ENCODE peak calls at places on chromosomes 5 and 9, in eight cellular contexts. S is gastrocnemius medialis, V is uterus, B is NCI-H1436, P is astrocyte of the hippocampus, A is GM23248, H is mesenchymal stem cell, N is aorta. Q is an unnamed sample.

GRCh38 chr9:90894956-90895687 is 93.5 kb downstream of the SYK start:
- DNase-seq in V (no peak), H (peak), P (no peak), N (no peak), B (no peak), A (peak), S (no peak), Q (no peak)

GRCh38 chr9:113481176-113481805 is 17.8 kb downstream of the RGS3 start:
- DNase-seq in P (no peak), V (no peak), S (peak), H (no peak), B (no peak), A (no peak), N (no peak), Q (no peak)

GRCh38 chr5:134510970-134511795 is 14.3 kb upstream of the JADE2 start:
- DNase-seq in S (no peak), B (no peak), A (peak), P (peak), V (no peak), H (peak), N (peak), Q (peak)

GRCh38 chr9:134065720-134066419 is 2.0 kb downstream of the BRD3 start:
- DNase-seq in S (peak), A (peak), V (peak), P (peak), H (peak), B (no peak), N (peak), Q (peak)

GRCh38 chr9:132141364-132141947 is 20.4 kb upstream of the NTNG2 start:
- DNase-seq in B (peak), S (no peak), N (no peak), H (peak), P (peak), A (peak), V (no peak), Q (no peak)

GRCh38 chr9:136403538-136403914 is 3.6 kb upstream of the SNAPC4 start:
- DNase-seq in B (no peak), N (no peak), P (no peak), V (no peak), S (no peak), A (no peak), H (no peak), Q (no peak)

GRCh38 chr5:149887622-149888183 is 56.9 kb downstream of the PDE6A start:
- DNase-seq in P (peak), N (no peak), B (no peak), S (no peak), A (peak), H (peak), V (no peak), Q (no peak)

GRCh38 chr5:98564836-98565235 is 208.6 kb upstream of the RGMB start:
- DNase-seq in P (no peak), S (no peak), N (no peak), H (no peak), V (no peak), B (no peak), A (no peak), Q (no peak)

GRCh38 chr9:20650750-20651299 is 28.5 kb upstream of the MLLT3 start:
- DNase-seq in V (no peak), S (no peak), A (no peak), H (no peak), P (no peak), B (no peak), N (no peak), Q (no peak)

GRCh38 chr5:35089688-35090314 is 42.1 kb upstream of the AGXT2 start:
- DNase-seq in A (peak), S (peak), P (peak), V (peak), N (no peak), B (peak), H (peak), Q (peak)

GRCh38 chr5:3282841-3283240 is 312.8 kb upstream of the IRX1 start:
- DNase-seq in S (no peak), N (no peak), H (no peak), V (no peak), B (no peak), A (no peak), P (no peak), Q (no peak)

GRCh38 chr5:19917588-19917987 is 70.4 kb downstream of the CDH18 start:
- DNase-seq in A (no peak), P (no peak), B (no peak), N (no peak), S (no peak), H (no peak), V (no peak), Q (no peak)

GRCh38 chr9:108443278-108443633 is 412.5 kb downstream of the ACTL7B start:
- DNase-seq in A (peak), V (no peak), B (no peak), H (peak), P (no peak), N (no peak), S (no peak), Q (no peak)

GRCh38 chr9:130303613-130304055 is 38.1 kb downstream of the HMCN2 start:
- DNase-seq in S (no peak), H (no peak), B (no peak), V (no peak), P (no peak), N (peak), A (no peak), Q (no peak)

GRCh38 chr5:24042688-24043087 is 535.3 kb downstream of the PRDM9 start:
- DNase-seq in N (no peak), P (no peak), V (no peak), A (no peak), H (no peak), S (no peak), B (no peak), Q (no peak)

GRCh38 chr9:113879906-113880305 is 3.8 kb downstream of the ZNF618 start:
- DNase-seq in V (no peak), A (no peak), H (no peak), B (no peak), P (no peak), S (no peak), N (no peak), Q (no peak)

GRCh38 chr5:25255128-25255527 is 610.4 kb upstream of the CDH10 start:
- DNase-seq in P (no peak), A (no peak), B (peak), S (no peak), N (no peak), H (no peak), V (no peak), Q (no peak)

GRCh38 chr5:133838286-133838685 is 130.1 kb downstream of the C5orf15 start:
- DNase-seq in S (no peak), N (no peak), H (no peak), P (no peak), V (no peak), B (no peak), A (no peak), Q (no peak)

GRCh38 chr5:176846335-176847140 is 36.2 kb downstream of the UNC5A start:
- DNase-seq in A (peak), H (no peak), V (no peak), N (no peak), S (no peak), B (no peak), P (no peak), Q (no peak)

GRCh38 chr9:128552153-128552743 is at the start of gene SPTAN1:
- DNase-seq in S (peak), H (peak), B (peak), P (peak), N (peak), A (peak), V (peak), Q (peak)

GRCh38 chr5:119393746-119394145 is 37.9 kb downstream of the TNFAIP8 start:
- DNase-seq in H (peak), P (peak), N (no peak), A (peak), S (no peak), B (no peak), V (no peak), Q (no peak)

GRCh38 chr9:99253772-99254431 is 31.8 kb downstream of the SEC61B start:
- DNase-seq in S (peak), H (no peak), B (no peak), V (no peak), A (no peak), P (no peak), N (no peak), Q (no peak)

GRCh38 chr5:62312036-62312435 is 6.0 kb downstream of the KIF2A start:
- DNase-seq in H (peak), A (peak), V (no peak), B (no peak), N (no peak), S (no peak), P (no peak), Q (no peak)

GRCh38 chr9:121308765-121309164 is 40.8 kb downstream of the GSN start:
- DNase-seq in P (no peak), N (no peak), B (no peak), V (no peak), S (peak), A (no peak), H (no peak), Q (no peak)

GRCh38 chr9:111414406-111414805 is 69.8 kb downstream of the ECPAS start:
- DNase-seq in B (no peak), V (no peak), A (no peak), N (no peak), H (no peak), S (no peak), P (no peak), Q (no peak)

GRCh38 chr5:32523625-32524024 is 61.7 kb upstream of the SUB1 start:
- DNase-seq in H (no peak), P (no peak), B (no peak), V (no peak), S (no peak), N (no peak), A (peak), Q (no peak)

GRCh38 chr5:79727722-79728355 is 38.2 kb downstream of the CMYA5 start:
- DNase-seq in V (peak), P (no peak), B (no peak), H (no peak), A (peak), N (no peak), S (peak), Q (no peak)

GRCh38 chr5:160390787-160391696 is 8.8 kb downstream of the FAM200C start:
- DNase-seq in S (no peak), B (peak), H (peak), A (peak), P (peak), N (no peak), V (no peak), Q (no peak)

GRCh38 chr9:94085062-94085639 is 887 bp downstream of the PTPDC1 start:
- DNase-seq in P (peak), A (peak), B (no peak), N (no peak), S (no peak), H (peak), V (no peak), Q (no peak)